ENCODE peak calls at places on chromosomes 11 and 22, in four cellular contexts. G is SJSA1; T is naive thymus-derived CD8-positive, alpha-beta T cell; N is activated T-cell treated with anti-CD3 and anti-CD28 coated beads, Interleukin-2, amount 50 U/mL, for 1 hour. F is an unnamed sample.

GRCh38 chr22:28976588-28976987 is 85.0 kb downstream of the C22orf31 start:
- DNase-seq in N (no peak), T (no peak), G (peak), F (no peak)

GRCh38 chr11:130819561-130819960 is 96.7 kb downstream of the SNX19 start:
- DNase-seq in G (no peak), T (no peak), N (no peak), F (no peak)

GRCh38 chr11:105219670-105220069 is 80.1 kb upstream of the CARD18 start:
- DNase-seq in N (no peak), G (no peak), T (no peak), F (no peak)

GRCh38 chr11:6251120-6251733 is 8.4 kb upstream of the CCKBR start:
- DNase-seq in G (peak), T (peak), N (peak), F (peak)

GRCh38 chr11:15106201-15106965 is 8.3 kb upstream of the INSC start:
- DNase-seq in G (peak), N (no peak), T (no peak), F (no peak)

GRCh38 chr11:119338318-119338890 is 2.3 kb downstream of the C1QTNF5 start:
- DNase-seq in N (peak), T (peak), G (no peak), F (peak)

GRCh38 chr11:108669261-108669660 is 4.4 kb downstream of the DDX10 start:
- DNase-seq in N (no peak), G (no peak), T (no peak), F (no peak)

GRCh38 chr22:19941365-19942070 is at the start of the genes COMT and TXNRD2:
- DNase-seq in G (peak), N (peak), T (peak), F (peak)

GRCh38 chr11:133078591-133079179 is 453.6 kb downstream of the OPCML start:
- DNase-seq in T (no peak), N (no peak), G (no peak), F (no peak)

GRCh38 chr22:30695351-30695762 is 683 bp downstream of the OSBP2 start:
- DNase-seq in T (no peak), G (no peak), N (no peak), F (no peak)

GRCh38 chr11:63244862-63245261 is 1.5 kb upstream of the SLC22A25 start:
- DNase-seq in T (no peak), G (no peak), N (no peak), F (no peak)

GRCh38 chr11:78000193-78000592 is 5.7 kb upstream of the INTS4 start:
- DNase-seq in G (peak), N (peak), T (peak), F (peak)